ENCODE peak calls at places on chromosomes 5 and 9, in nine cellular contexts. U, P, J, S, K, Y, O, A and M are unnamed samples.
A peak's percentile ranks its signal among the peaks of the same experiment; 100 is the strongest.

GRCh38 chr9:113649054-113649453 is 185.5 kb downstream of the RGS3 start:
- DNase-seq in A (peak; percentile 57), Y (peak; percentile 68), K (peak; percentile 67), U (no peak), P (no peak), O (peak; percentile 23), J (peak; percentile 88), S (peak; percentile 67), M (no peak)

GRCh38 chr5:105905392-105905791 is 1765.3 kb downstream of the EFNA5 start:
- DNase-seq in J (no peak), U (no peak), S (no peak), A (no peak), O (peak; percentile 73), P (no peak), Y (no peak), K (no peak), M (no peak)

GRCh38 chr5:23234153-23234729 is 273.2 kb upstream of the PRDM9 start:
- DNase-seq in Y (no peak), S (no peak), A (no peak), O (no peak), U (no peak), P (no peak), K (no peak), J (no peak), M (no peak)

GRCh38 chr9:133375116-133375723 is 640 bp downstream of the SURF4 start:
- DNase-seq in K (peak; percentile 77), U (peak; percentile 41), Y (peak; percentile 47), A (peak; percentile 46), S (peak; percentile 57), J (no peak), O (peak; percentile 54), P (peak; percentile 23), M (peak; percentile 76)

GRCh38 chr9:35001803-35002502 is 12.4 kb downstream of the DNAJB5 start:
- DNase-seq in P (no peak), O (no peak), Y (no peak), A (peak; percentile 50), K (peak; percentile 59), S (no peak), J (no peak), U (no peak), M (no peak)

GRCh38 chr5:143271431-143271830 is 132.1 kb downstream of the NR3C1 start:
- DNase-seq in U (no peak), Y (no peak), A (no peak), S (no peak), J (no peak), K (no peak), P (no peak), O (no peak), M (no peak)

GRCh38 chr5:78648359-78649219 is at the start of gene LHFPL2:
- DNase-seq in K (peak; percentile 83), Y (peak; percentile 81), J (peak; percentile 85), O (peak; percentile 71), U (peak; percentile 92), A (peak; percentile 68), P (peak; percentile 84), S (peak; percentile 88), M (peak; percentile 83)

GRCh38 chr5:123813251-123813650 is 301.3 kb downstream of the CSNK1G3 start:
- DNase-seq in Y (no peak), O (no peak), P (no peak), U (no peak), A (no peak), J (no peak), K (no peak), S (no peak), M (no peak)

GRCh38 chr5:103397996-103398581 is 139.5 kb downstream of the MACIR start:
- DNase-seq in O (no peak), J (no peak), A (peak; percentile 36), K (peak; percentile 66), Y (no peak), S (no peak), U (no peak), P (no peak), M (no peak)

GRCh38 chr9:105357937-105358336 is 89.9 kb upstream of the FSD1L start:
- DNase-seq in A (no peak), K (no peak), U (no peak), O (no peak), Y (no peak), P (no peak), J (no peak), S (no peak), M (no peak)

GRCh38 chr5:72248352-72249032 is 71.5 kb downstream of the MRPS27 start:
- DNase-seq in O (peak; percentile 84), A (peak; percentile 88), U (peak; percentile 15), S (no peak), J (peak; percentile 57), Y (peak; percentile 83), P (no peak), K (peak; percentile 93), M (no peak)

GRCh38 chr5:115069087-115069968 is 100.4 kb downstream of the TRIM36 start:
- DNase-seq in J (no peak), A (peak; percentile 58), S (no peak), P (peak; percentile 59), K (peak; percentile 61), U (peak; percentile 70), Y (peak; percentile 61), O (peak; percentile 74), M (peak; percentile 47)

GRCh38 chr5:1173485-1174070 is 27.8 kb upstream of the SLC6A19 start:
- DNase-seq in A (no peak), K (no peak), O (no peak), J (no peak), S (no peak), Y (no peak), U (no peak), P (no peak), M (no peak)

GRCh38 chr9:81798606-81799005 is 109.3 kb upstream of the TLE1 start:
- DNase-seq in K (no peak), S (no peak), O (no peak), J (no peak), A (peak; percentile 90), U (no peak), Y (no peak), P (no peak), M (no peak)

GRCh38 chr9:98864257-98865180 is 57.0 kb downstream of the GALNT12 start:
- DNase-seq in O (no peak), K (peak; percentile 73), P (no peak), Y (peak; percentile 26), S (no peak), A (peak; percentile 66), U (no peak), J (peak; percentile 73), M (no peak)

GRCh38 chr9:95349109-95350038 is 31.9 kb upstream of the FANCC start:
- DNase-seq in U (peak; percentile 9), S (no peak), K (peak; percentile 16), O (peak; percentile 40), Y (no peak), P (no peak), J (no peak), A (no peak), M (no peak)

GRCh38 chr5:52491071-52491828 is 296.5 kb upstream of the ITGA1 start:
- DNase-seq in P (no peak), Y (no peak), U (no peak), J (no peak), K (no peak), O (no peak), S (no peak), A (no peak), M (no peak)

GRCh38 chr5:89147026-89147425 is 264.0 kb upstream of the MEF2C start:
- DNase-seq in J (no peak), S (no peak), K (peak; percentile 62), Y (no peak), U (no peak), A (no peak), O (no peak), P (no peak), M (no peak)

GRCh38 chr9:128124873-128125574 is 2.5 kb downstream of the PTGES2 start:
- DNase-seq in S (peak; percentile 74), O (peak; percentile 83), Y (peak; percentile 67), J (peak; percentile 66), K (peak; percentile 69), U (peak; percentile 59), P (peak; percentile 56), A (peak; percentile 45), M (no peak)

GRCh38 chr9:137030528-137030927 is 1.4 kb downstream of the FUT7 start:
- DNase-seq in U (no peak), O (no peak), J (no peak), P (no peak), Y (no peak), K (no peak), S (peak; percentile 58), A (no peak), M (no peak)

GRCh38 chr5:56215019-56215830 is 17.9 kb downstream of the ANKRD55 start:
- DNase-seq in P (no peak), A (no peak), S (no peak), J (no peak), K (no peak), O (no peak), U (no peak), Y (no peak), M (no peak)
- H3K9me3 ChIP-seq in P (peaks cover 6% of the 10 kb centered on the region), A (peaks cover 4% of the 10 kb centered on the region), S (peaks cover 8% of the 10 kb centered on the region), J (peaks cover 7% of the 10 kb centered on the region), K (peaks cover 3% of the 10 kb centered on the region), O (no peaks in the 10 kb centered on the region), U (no peaks in the 10 kb centered on the region), Y (no peaks in the 10 kb centered on the region), M (peaks cover 10% of the 10 kb centered on the region)

GRCh38 chr5:109962882-109963603 is 273.3 kb downstream of the MAN2A1 start:
- DNase-seq in U (no peak), O (no peak), Y (no peak), J (no peak), K (no peak), P (no peak), S (no peak), A (no peak), M (no peak)
- H3K4me3 ChIP-seq in U (no peak overlapping the region), O (no peak overlapping the region), Y (no peak overlapping the region), J (no peak overlapping the region), K (no peak overlapping the region), P (no peak overlapping the region), S (no peak overlapping the region), A (no peak overlapping the region), M (no peak overlapping the region)

DNA sequence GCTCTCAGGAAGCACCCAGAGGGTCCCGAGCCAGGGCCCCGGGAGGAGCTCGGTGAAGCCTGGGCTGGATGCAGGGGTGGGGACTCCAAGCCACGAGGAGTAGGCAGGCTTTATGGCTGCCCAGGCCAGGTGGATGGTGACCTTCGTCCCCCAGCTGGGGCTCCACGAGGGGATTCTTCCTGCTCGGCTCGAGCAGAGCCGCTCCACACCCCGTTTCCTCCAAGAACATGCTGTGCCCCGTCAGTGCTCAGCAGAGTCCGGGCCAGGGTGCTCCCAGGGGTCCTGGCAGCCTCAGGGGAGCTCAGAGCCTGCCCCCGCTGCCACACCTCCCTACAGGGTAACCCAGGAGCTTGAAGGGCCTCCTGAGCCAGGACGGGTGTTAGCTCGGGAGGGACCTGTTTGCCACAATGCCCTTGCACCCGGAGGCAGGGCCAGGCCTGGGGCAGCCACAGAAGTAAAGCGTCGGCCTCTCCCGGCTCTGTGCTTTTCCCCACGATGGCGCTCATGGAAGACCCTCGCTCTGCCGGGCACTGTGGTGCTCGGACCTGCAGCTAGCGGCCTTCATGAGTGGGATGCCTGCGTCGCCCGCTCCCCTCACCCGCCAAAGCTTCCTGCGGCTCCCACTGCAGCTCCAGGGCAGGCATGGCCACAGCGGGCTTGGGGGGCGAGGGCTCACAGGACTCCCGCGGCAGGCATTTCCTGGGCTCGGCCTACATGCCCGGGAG is 86.8 kb downstream of the KCNT1 start:
- DNase-seq in U (no peak), J (no peak), S (no peak), Y (no peak), O (no peak), K (no peak), P (no peak), A (no peak), M (no peak)
- H3K9me3 ChIP-seq in U (no peaks in the 10 kb centered on the region), J (no peaks in the 10 kb centered on the region), S (no peaks in the 10 kb centered on the region), Y (no peaks in the 10 kb centered on the region), O (no peaks in the 10 kb centered on the region), K (no peaks in the 10 kb centered on the region), P (no peaks in the 10 kb centered on the region), A (no peaks in the 10 kb centered on the region), M (no peaks in the 10 kb centered on the region)

GRCh38 chr5:50744761-50745160 is 78.3 kb downstream of the PARP8 start:
- DNase-seq in P (no peak), K (peak; percentile 46), A (peak; percentile 74), J (no peak), U (no peak), Y (no peak), S (no peak), O (peak; percentile 18), M (no peak)
- H3K4me3 ChIP-seq in P (no peak overlapping the region), K (peak overlapping the region; percentile 66), A (peak overlapping the region; percentile 53), J (peak overlapping the region; percentile 46), U (no peak overlapping the region), Y (no peak overlapping the region), S (peak overlapping the region; percentile 40), O (peak overlapping the region; percentile 26), M (no peak overlapping the region)